ENCODE peak calls at places on chromosome 15, in five cellular contexts. T, Z, I, R and P are unnamed samples.

GRCh38 chr15:56749982-56750381 is 16.7 kb upstream of the ZNF280D start:
- DNase-seq in T (no peak), Z (no peak), I (no peak), R (no peak), P (peak)

GRCh38 chr15:90479656-90480055 is 50.1 kb upstream of the CRTC3 start:
- DNase-seq in T (no peak), Z (no peak), I (no peak), R (no peak), P (no peak)

GRCh38 chr15:51589881-51590570 is 32.5 kb downstream of the DMXL2 start:
- DNase-seq in T (no peak), Z (no peak), I (no peak), R (no peak), P (no peak)

GRCh38 chr15:57559875-57560274 is 31.8 kb upstream of the MYZAP start:
- DNase-seq in T (peak), Z (no peak), I (peak), R (peak), P (no peak)

GRCh38 chr15:69159805-69160140 is 662 bp upstream of the GLCE start:
- DNase-seq in T (no peak), Z (no peak), I (no peak), R (no peak), P (no peak)

GRCh38 chr15:77083381-77084160 is 12.7 kb upstream of the TSPAN3 start:
- DNase-seq in T (peak), Z (peak), I (peak), R (peak), P (no peak)

GRCh38 chr15:49036650-49037545 is 9.3 kb downstream of the SECISBP2L start:
- DNase-seq in T (no peak), Z (no peak), I (no peak), R (no peak), P (no peak)

GRCh38 chr15:85485956-85486567 is 105.7 kb downstream of the AKAP13 start:
- DNase-seq in T (peak), Z (no peak), I (peak), R (no peak), P (peak)

GRCh38 chr15:57654136-57654845 is 52.2 kb upstream of the POLR2M start:
- DNase-seq in T (no peak), Z (no peak), I (no peak), R (no peak), P (peak)

GRCh38 chr15:65079580-65079979 is 3.0 kb downstream of the KBTBD13 start:
- DNase-seq in T (no peak), Z (no peak), I (no peak), R (no peak), P (no peak)

GRCh38 chr15:100716456-100717085 is 114.2 kb downstream of the ASB7 start:
- DNase-seq in T (no peak), Z (no peak), I (no peak), R (no peak), P (no peak)

GRCh38 chr15:73001840-73002239 is 50.4 kb upstream of the NEO1 start:
- DNase-seq in T (no peak), Z (no peak), I (no peak), R (no peak), P (no peak)

GRCh38 chr15:68431792-68432401 is at the start of gene ITGA11:
- DNase-seq in T (peak), Z (peak), I (no peak), R (peak), P (no peak)

GRCh38 chr15:67821784-67822451 is 3.4 kb upstream of the SKOR1 start:
- DNase-seq in T (no peak), Z (peak), I (no peak), R (no peak), P (no peak)

GRCh38 chr15:90642464-90643300 is 74.5 kb upstream of the BLM start:
- DNase-seq in T (no peak), Z (peak), I (no peak), R (no peak), P (no peak)

GRCh38 chr15:68528891-68529290 is 49.9 kb upstream of the CORO2B start:
- DNase-seq in T (no peak), Z (no peak), I (no peak), R (no peak), P (no peak)

GRCh38 chr15:51492528-51492927 is 130.0 kb downstream of the DMXL2 start:
- DNase-seq in T (no peak), Z (no peak), I (no peak), R (peak), P (no peak)